ENCODE peak calls at places on chromosomes 5 and 9, in six cellular contexts. One of them, this sample, is unnamed.

GRCh38 chr5:141883948-141884318 is 5.7 kb upstream of the PCDH1 start:
- DNase-seq in upper lobe of left lung: no peak
- DNase-seq in breast epithelium: no peak
- DNase-seq in CD4-positive, alpha-beta T cell: no peak
- DNase-seq in astrocyte of the spinal cord: no peak
- DNase-seq in MCF 10A: no peak
- DNase-seq in this sample: no peak

GRCh38 chr9:79237861-79238260 is 333.9 kb upstream of the TLE4 start:
- DNase-seq in upper lobe of left lung: no peak
- DNase-seq in breast epithelium: no peak
- DNase-seq in CD4-positive, alpha-beta T cell: no peak
- DNase-seq in astrocyte of the spinal cord: peak; percentile 25
- DNase-seq in MCF 10A: no peak
- DNase-seq in this sample: no peak

GRCh38 chr5:12951846-12952245 is 992.6 kb downstream of the DNAH5 start:
- DNase-seq in upper lobe of left lung: no peak
- DNase-seq in breast epithelium: no peak
- DNase-seq in CD4-positive, alpha-beta T cell: no peak
- DNase-seq in astrocyte of the spinal cord: no peak
- DNase-seq in MCF 10A: no peak
- DNase-seq in this sample: no peak

GRCh38 chr9:137317979-137318511 is 16.0 kb upstream of the NRARP start:
- DNase-seq in upper lobe of left lung: no peak
- DNase-seq in breast epithelium: no peak
- DNase-seq in CD4-positive, alpha-beta T cell: no peak
- DNase-seq in astrocyte of the spinal cord: no peak
- DNase-seq in MCF 10A: no peak
- DNase-seq in this sample: no peak

GRCh38 chr9:20087481-20087880 is 298.6 kb upstream of the SLC24A2 start:
- DNase-seq in upper lobe of left lung: no peak
- DNase-seq in breast epithelium: no peak
- DNase-seq in CD4-positive, alpha-beta T cell: no peak
- DNase-seq in astrocyte of the spinal cord: no peak
- DNase-seq in MCF 10A: no peak
- DNase-seq in this sample: no peak

GRCh38 chr5:402615-403359 is 40.2 kb upstream of the EXOC3 start:
- DNase-seq in upper lobe of left lung: no peak
- DNase-seq in breast epithelium: no peak
- DNase-seq in CD4-positive, alpha-beta T cell: no peak
- DNase-seq in astrocyte of the spinal cord: no peak
- DNase-seq in MCF 10A: no peak
- DNase-seq in this sample: no peak

GRCh38 chr9:3181049-3181953 is 337.4 kb upstream of the PUM3 start:
- DNase-seq in upper lobe of left lung: peak; percentile 37
- DNase-seq in breast epithelium: no peak
- DNase-seq in CD4-positive, alpha-beta T cell: peak; percentile 1
- DNase-seq in astrocyte of the spinal cord: peak; percentile 13
- DNase-seq in MCF 10A: peak; percentile 40
- DNase-seq in this sample: no peak

GRCh38 chr5:176362098-176362442 is 506 bp upstream of the KIAA1191 start:
- DNase-seq in upper lobe of left lung: no peak
- DNase-seq in breast epithelium: no peak
- DNase-seq in CD4-positive, alpha-beta T cell: no peak
- DNase-seq in astrocyte of the spinal cord: no peak
- DNase-seq in MCF 10A: no peak
- DNase-seq in this sample: no peak

GRCh38 chr5:72245517-72246238 is 74.4 kb downstream of the MRPS27 start:
- DNase-seq in upper lobe of left lung: no peak
- DNase-seq in breast epithelium: no peak
- DNase-seq in CD4-positive, alpha-beta T cell: no peak
- DNase-seq in astrocyte of the spinal cord: no peak
- DNase-seq in MCF 10A: no peak
- DNase-seq in this sample: no peak

GRCh38 chr5:72243706-72244105 is 76.3 kb downstream of the MRPS27 start:
- DNase-seq in upper lobe of left lung: no peak
- DNase-seq in breast epithelium: no peak
- DNase-seq in CD4-positive, alpha-beta T cell: no peak
- DNase-seq in astrocyte of the spinal cord: no peak
- DNase-seq in MCF 10A: no peak
- DNase-seq in this sample: no peak

GRCh38 chr5:72246239-72246580 is 73.8 kb downstream of the MRPS27 start:
- DNase-seq in upper lobe of left lung: no peak
- DNase-seq in breast epithelium: no peak
- DNase-seq in CD4-positive, alpha-beta T cell: no peak
- DNase-seq in astrocyte of the spinal cord: peak; percentile 40
- DNase-seq in MCF 10A: no peak
- DNase-seq in this sample: no peak

GRCh38 chr5:72242796-72243475 is 77.1 kb downstream of the MRPS27 start:
- DNase-seq in upper lobe of left lung: no peak
- DNase-seq in breast epithelium: no peak
- DNase-seq in CD4-positive, alpha-beta T cell: no peak
- DNase-seq in astrocyte of the spinal cord: peak; percentile 77
- DNase-seq in MCF 10A: no peak
- DNase-seq in this sample: no peak

DNA sequence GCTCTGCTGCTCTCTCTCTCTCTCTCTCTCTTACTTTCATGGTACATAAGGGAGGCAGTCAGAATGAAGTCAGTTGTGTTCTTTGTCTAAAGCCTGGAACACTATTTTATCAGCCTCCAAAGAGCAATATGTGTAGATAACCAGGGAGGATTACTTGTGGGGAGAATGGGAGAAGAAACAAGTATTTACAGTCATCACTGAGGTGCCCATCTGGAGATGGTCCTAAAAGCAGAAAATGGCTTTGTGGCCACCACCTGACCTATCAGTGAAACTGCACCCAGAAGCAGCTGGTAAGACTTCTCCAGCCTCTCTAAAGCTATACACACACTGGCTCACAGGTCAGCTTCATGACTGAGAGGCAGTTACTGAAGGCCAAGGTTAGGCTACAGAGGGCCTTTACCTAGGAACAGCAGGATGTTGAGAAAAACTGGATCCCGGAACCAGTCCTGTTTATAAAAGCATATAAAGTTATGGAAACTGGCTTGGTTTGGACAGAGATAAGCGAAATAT is 75.1 kb downstream of the MRPS27 start:
- DNase-seq in upper lobe of left lung: no peak
- DNase-seq in breast epithelium: no peak
- DNase-seq in CD4-positive, alpha-beta T cell: no peak
- DNase-seq in astrocyte of the spinal cord: peak; percentile 69
- DNase-seq in MCF 10A: peak; percentile 56
- DNase-seq in this sample: no peak
- TF ChIP-seq CTCF in upper lobe of left lung: no peak
- TF ChIP-seq CTCF in breast epithelium: no peak
- TF ChIP-seq CTCF in CD4-positive, alpha-beta T cell: no peak
- TF ChIP-seq CTCF in astrocyte of the spinal cord: peak; percentile 55
- TF ChIP-seq CTCF in MCF 10A: peak; percentile 25
- TF ChIP-seq CTCF in this sample: peak; percentile 52

DNA sequence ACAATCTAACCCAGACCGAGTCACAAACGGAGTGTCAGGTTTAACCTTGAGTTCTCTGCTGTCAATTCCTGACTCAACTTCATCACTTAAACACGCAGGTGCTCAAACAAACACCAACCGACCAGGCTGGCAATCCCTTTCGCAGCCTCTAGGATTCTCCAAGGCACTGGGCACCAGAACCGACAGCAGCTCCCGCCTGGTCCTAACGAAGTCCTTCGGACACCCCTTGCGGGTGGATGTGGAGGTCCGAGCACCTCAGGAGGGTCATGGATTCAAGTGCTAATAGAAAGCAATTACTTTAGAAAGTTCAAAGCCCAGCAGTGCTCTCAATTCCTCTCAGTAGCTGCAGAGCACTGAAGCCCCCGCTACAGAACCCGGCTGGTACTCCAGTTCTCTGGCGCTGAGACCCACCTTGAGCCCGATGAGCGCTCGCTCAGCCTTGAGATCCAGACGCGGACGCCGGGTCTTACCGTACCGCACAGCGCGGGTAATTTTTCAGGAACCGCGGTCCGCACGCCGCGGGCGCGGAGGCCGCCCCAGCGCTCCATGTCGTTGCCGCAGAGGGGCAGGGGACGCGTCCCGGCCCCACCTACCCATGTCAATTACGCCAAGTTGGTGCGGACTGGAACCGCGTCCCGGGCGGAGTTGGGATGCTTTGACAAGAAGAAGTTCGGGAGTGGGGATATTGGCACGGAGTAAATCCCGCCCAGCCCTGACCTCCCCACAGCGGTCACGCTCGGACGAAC is 672 bp downstream of the MARCHF3 start:
- DNase-seq in upper lobe of left lung: peak; percentile 79
- DNase-seq in breast epithelium: peak; percentile 53
- DNase-seq in CD4-positive, alpha-beta T cell: peak; percentile 38
- DNase-seq in astrocyte of the spinal cord: peak; percentile 73
- DNase-seq in MCF 10A: peak; percentile 75
- DNase-seq in this sample: no peak
- TF ChIP-seq CTCF in upper lobe of left lung: peak; percentile 51
- TF ChIP-seq CTCF in breast epithelium: no peak
- TF ChIP-seq CTCF in CD4-positive, alpha-beta T cell: no peak
- TF ChIP-seq CTCF in astrocyte of the spinal cord: peak; percentile 59
- TF ChIP-seq CTCF in MCF 10A: peak; percentile 33
- TF ChIP-seq CTCF in this sample: peak; percentile 46

GRCh38 chr9:122239722-122240121 is 11.0 kb upstream of the LHX6 start:
- DNase-seq in upper lobe of left lung: no peak
- DNase-seq in breast epithelium: no peak
- DNase-seq in CD4-positive, alpha-beta T cell: no peak
- DNase-seq in astrocyte of the spinal cord: no peak
- DNase-seq in MCF 10A: no peak
- DNase-seq in this sample: no peak
- TF ChIP-seq CTCF in upper lobe of left lung: no peak
- TF ChIP-seq CTCF in breast epithelium: no peak
- TF ChIP-seq CTCF in CD4-positive, alpha-beta T cell: no peak
- TF ChIP-seq CTCF in astrocyte of the spinal cord: no peak
- TF ChIP-seq CTCF in MCF 10A: no peak
- TF ChIP-seq CTCF in this sample: no peak

GRCh38 chr9:4760122-4760521 is 19.1 kb upstream of the AK3 start:
- DNase-seq in upper lobe of left lung: peak; percentile 58
- DNase-seq in breast epithelium: no peak
- DNase-seq in CD4-positive, alpha-beta T cell: no peak
- DNase-seq in astrocyte of the spinal cord: no peak
- DNase-seq in MCF 10A: no peak
- DNase-seq in this sample: no peak
- TF ChIP-seq CTCF in upper lobe of left lung: no peak
- TF ChIP-seq CTCF in breast epithelium: no peak
- TF ChIP-seq CTCF in CD4-positive, alpha-beta T cell: no peak
- TF ChIP-seq CTCF in astrocyte of the spinal cord: no peak
- TF ChIP-seq CTCF in MCF 10A: no peak
- TF ChIP-seq CTCF in this sample: no peak

DNA sequence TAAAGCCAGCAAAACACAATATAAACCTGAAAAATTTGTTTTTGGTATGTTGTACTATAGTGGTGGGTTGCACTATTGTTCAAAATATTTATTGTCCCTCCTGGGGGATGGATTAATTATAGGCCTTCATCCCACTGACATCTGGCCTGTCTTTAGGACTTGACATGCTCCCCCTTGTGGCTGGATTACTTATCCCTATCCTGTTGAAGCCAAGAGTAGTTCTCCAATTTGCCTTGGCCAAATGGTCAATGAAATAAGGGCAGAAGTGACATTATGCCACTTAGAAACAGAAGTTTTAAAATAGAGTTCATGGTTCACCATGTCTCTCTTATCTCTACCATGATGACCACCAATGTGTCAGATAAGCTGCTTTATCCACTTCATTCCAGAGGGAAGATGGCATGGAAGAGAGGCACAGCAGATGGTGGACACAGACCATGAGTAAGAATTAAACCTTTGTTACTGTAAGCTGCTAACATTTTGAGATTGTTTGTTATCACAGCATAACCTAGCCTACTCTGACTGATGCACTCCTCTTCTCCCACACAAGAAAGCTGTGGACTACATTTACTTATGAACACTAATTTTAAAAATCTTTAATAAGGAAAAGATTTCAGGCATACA is 29.2 kb upstream of the ARHGEF28 start:
- DNase-seq in upper lobe of left lung: no peak
- DNase-seq in breast epithelium: no peak
- DNase-seq in CD4-positive, alpha-beta T cell: no peak
- DNase-seq in astrocyte of the spinal cord: peak; percentile 23
- DNase-seq in MCF 10A: peak; percentile 63
- DNase-seq in this sample: no peak
- TF ChIP-seq CTCF in upper lobe of left lung: peak; percentile 40
- TF ChIP-seq CTCF in breast epithelium: peak; percentile 20
- TF ChIP-seq CTCF in CD4-positive, alpha-beta T cell: peak; percentile 59
- TF ChIP-seq CTCF in astrocyte of the spinal cord: peak; percentile 67
- TF ChIP-seq CTCF in MCF 10A: peak; percentile 53
- TF ChIP-seq CTCF in this sample: peak; percentile 31

DNA sequence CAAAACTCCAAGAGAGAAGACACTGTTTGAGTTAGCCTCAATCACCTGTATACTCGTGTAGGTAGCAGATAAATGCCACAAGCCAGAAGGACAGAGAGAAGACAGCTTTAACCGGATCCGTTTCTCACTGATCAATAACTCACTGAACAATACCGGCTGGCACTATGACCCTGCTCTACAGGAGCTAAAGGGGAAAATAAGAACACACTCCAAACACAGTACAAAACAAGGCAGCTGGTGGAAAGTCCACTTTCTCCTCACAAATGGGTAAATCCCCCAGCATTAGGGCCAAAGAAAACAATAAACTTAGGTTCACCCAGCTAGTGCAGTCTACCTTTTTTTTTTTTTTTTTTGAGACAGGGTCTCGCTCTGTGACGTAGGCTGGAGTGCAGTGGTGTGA is 169.4 kb downstream of the CRB2 start:
- DNase-seq in upper lobe of left lung: no peak
- DNase-seq in breast epithelium: no peak
- DNase-seq in CD4-positive, alpha-beta T cell: no peak
- DNase-seq in astrocyte of the spinal cord: no peak
- DNase-seq in MCF 10A: no peak
- DNase-seq in this sample: no peak
- TF ChIP-seq CTCF in upper lobe of left lung: no peak
- TF ChIP-seq CTCF in breast epithelium: no peak
- TF ChIP-seq CTCF in CD4-positive, alpha-beta T cell: no peak
- TF ChIP-seq CTCF in astrocyte of the spinal cord: no peak
- TF ChIP-seq CTCF in MCF 10A: no peak
- TF ChIP-seq CTCF in this sample: no peak

This sample was measured in AG09319.